ENCODE peak calls at places on chromosomes 12 and 14, in eight cellular contexts. O is uterus, U is NCI-H187 treated with DMSO at 0.1 percent for 48 hours, C is Calu3, H is choroid plexus epithelial cell, T is astrocyte of the spinal cord, V is AG08395, D is hypothalamus. L is an unnamed sample.

GRCh38 chr12:66755727-66756395 is 77.0 kb upstream of the GRIP1 start:
- DNase-seq in O (no peak), U (no peak), C (no peak), H (no peak), T (no peak), V (no peak), D (no peak), L (no peak)

GRCh38 chr12:133130808-133131128 is 341 bp downstream of the ZNF10 start:
- DNase-seq in O (no peak), U (no peak), C (no peak), H (peak; percentile 30), T (no peak), V (no peak), D (no peak), L (no peak)

GRCh38 chr14:72558721-72559120 is 335.2 kb downstream of the DPF3 start:
- DNase-seq in O (no peak), U (no peak), C (no peak), H (peak; percentile 35), T (peak; percentile 94), V (peak; percentile 57), D (no peak), L (no peak)

GRCh38 chr12:12153596-12153995 is 82.9 kb downstream of the BCL2L14 start:
- DNase-seq in O (no peak), U (no peak), C (no peak), H (no peak), T (no peak), V (no peak), D (no peak), L (no peak)

GRCh38 chr12:93146278-93146939 is 217.3 kb upstream of the EEA1 start:
- DNase-seq in O (no peak), U (no peak), C (peak; percentile 59), H (peak; percentile 87), T (peak; percentile 38), V (no peak), D (no peak), L (no peak)

GRCh38 chr12:109310247-109311125 is 1.4 kb upstream of the FOXN4 start:
- DNase-seq in O (no peak), U (peak; percentile 69), C (no peak), H (no peak), T (no peak), V (no peak), D (no peak), L (no peak)

GRCh38 chr12:51972849-51973273 is 21.4 kb downstream of the ACVR1B start:
- DNase-seq in O (peak; percentile 63), U (no peak), C (no peak), H (peak; percentile 91), T (peak; percentile 50), V (peak; percentile 40), D (no peak), L (peak; percentile 52)

GRCh38 chr12:62006076-62006732 is 254.0 kb upstream of the USP15 start:
- DNase-seq in O (no peak), U (no peak), C (peak; percentile 45), H (peak; percentile 66), T (peak; percentile 42), V (peak; percentile 49), D (no peak), L (no peak)

GRCh38 chr14:21302013-21302857 is 22.4 kb downstream of the RPGRIP1 start:
- DNase-seq in O (no peak), U (no peak), C (no peak), H (no peak), T (no peak), V (no peak), D (no peak), L (no peak)

GRCh38 chr14:38553586-38553985 is 297.7 kb upstream of the CLEC14A start:
- DNase-seq in O (no peak), U (no peak), C (no peak), H (peak; percentile 44), T (peak; percentile 82), V (peak; percentile 71), D (no peak), L (no peak)

GRCh38 chr14:58944226-58944769 is 244.2 kb upstream of the DAAM1 start:
- DNase-seq in O (no peak), U (peak; percentile 69), C (no peak), H (no peak), T (no peak), V (no peak), D (no peak), L (no peak)

GRCh38 chr14:37063467-37064240 is 108.8 kb downstream of the SLC25A21 start:
- DNase-seq in O (no peak), U (no peak), C (no peak), H (peak; percentile 38), T (no peak), V (no peak), D (no peak), L (no peak)

GRCh38 chr12:30964896-30965612 is 38.5 kb downstream of the TSPAN11 start:
- DNase-seq in O (no peak), U (no peak), C (no peak), H (no peak), T (no peak), V (no peak), D (no peak), L (no peak)

GRCh38 chr12:52171950-52172512 is 19.8 kb downstream of the KRT80 start:
- DNase-seq in O (no peak), U (no peak), C (peak; percentile 40), H (no peak), T (no peak), V (no peak), D (no peak), L (no peak)

GRCh38 chr12:124296295-124296915 is 1.5 kb downstream of the RFLNA start:
- DNase-seq in O (no peak), U (no peak), C (no peak), H (no peak), T (no peak), V (peak; percentile 24), D (no peak), L (no peak)

GRCh38 chr14:24243336-24243836 is 963 bp upstream of the TINF2 start:
- DNase-seq in O (peak; percentile 45), U (no peak), C (peak; percentile 65), H (peak; percentile 25), T (no peak), V (no peak), D (no peak), L (no peak)

GRCh38 chr12:21528953-21529352 is 2.9 kb downstream of the SPX start:
- DNase-seq in O (no peak), U (no peak), C (no peak), H (peak; percentile 75), T (no peak), V (no peak), D (no peak), L (no peak)

GRCh38 chr14:68556253-68556652 is 236.6 kb downstream of the ZFP36L1 start:
- DNase-seq in O (peak; percentile 15), U (no peak), C (no peak), H (no peak), T (no peak), V (no peak), D (no peak), L (no peak)

GRCh38 chr12:54053625-54054441 is at the start of gene HOXC4:
- DNase-seq in O (no peak), U (no peak), C (no peak), H (no peak), T (peak; percentile 76), V (no peak), D (no peak), L (no peak)

GRCh38 chr14:93965287-93965821 is 11.0 kb downstream of the ASB2 start:
- DNase-seq in O (no peak), U (no peak), C (no peak), H (peak; percentile 93), T (peak; percentile 91), V (peak; percentile 88), D (no peak), L (no peak)

GRCh38 chr12:57214398-57214781 is 2.2 kb upstream of the NXPH4 start:
- DNase-seq in O (peak; percentile 61), U (peak; percentile 73), C (peak; percentile 79), H (peak; percentile 66), T (peak; percentile 39), V (peak; percentile 52), D (no peak), L (no peak)

GRCh38 chr14:95346820-95347219 is 27.1 kb upstream of the CLMN start:
- DNase-seq in O (no peak), U (no peak), C (no peak), H (peak; percentile 30), T (peak; percentile 10), V (no peak), D (no peak), L (no peak)

GRCh38 chr14:69580009-69580577 is 5.4 kb upstream of the CCDC177 start:
- DNase-seq in O (no peak), U (no peak), C (peak; percentile 66), H (peak; percentile 96), T (peak; percentile 71), V (peak; percentile 53), D (no peak), L (no peak)

GRCh38 chr12:8950702-8951478 is 1.4 kb upstream of the M6PR start:
- DNase-seq in O (no peak), U (no peak), C (no peak), H (no peak), T (no peak), V (no peak), D (no peak), L (no peak)

GRCh38 chr14:106268013-106268727 is 741.8 kb downstream of the TMEM121 start:
- DNase-seq in O (no peak), U (no peak), C (peak; percentile 17), H (no peak), T (no peak), V (no peak), D (no peak), L (peak; percentile 40)

GRCh38 chr12:11869901-11870300 is 200.8 kb upstream of the BCL2L14 start:
- DNase-seq in O (no peak), U (no peak), C (no peak), H (no peak), T (no peak), V (no peak), D (no peak), L (no peak)

GRCh38 chr14:33393155-33393894 is 454.6 kb downstream of the NPAS3 start:
- DNase-seq in O (no peak), U (no peak), C (no peak), H (peak; percentile 65), T (peak; percentile 22), V (no peak), D (no peak), L (no peak)

GRCh38 chr14:100386121-100386520 is 63.0 kb downstream of the SLC25A47 start:
- DNase-seq in O (no peak), U (no peak), C (no peak), H (peak; percentile 62), T (no peak), V (no peak), D (no peak), L (no peak)

GRCh38 chr12:58596381-58596780 is 323.9 kb downstream of the LRIG3 start:
- DNase-seq in O (no peak), U (no peak), C (no peak), H (no peak), T (no peak), V (no peak), D (no peak), L (no peak)

GRCh38 chr12:6849427-6849826 is 1.7 kb downstream of the CDCA3 start:
- DNase-seq in O (no peak), U (no peak), C (no peak), H (no peak), T (no peak), V (no peak), D (no peak), L (no peak)

GRCh38 chr14:54094765-54095164 is 138.1 kb upstream of the BMP4 start:
- DNase-seq in O (no peak), U (no peak), C (no peak), H (no peak), T (no peak), V (no peak), D (no peak), L (no peak)

GRCh38 chr12:118164798-118165486 is 29.0 kb downstream of the PEBP1 start:
- DNase-seq in O (no peak), U (no peak), C (peak; percentile 50), H (peak; percentile 69), T (peak; percentile 45), V (peak; percentile 46), D (no peak), L (no peak)

GRCh38 chr12:94109154-94109553 is 39.2 kb upstream of the PLXNC1 start:
- DNase-seq in O (no peak), U (no peak), C (no peak), H (peak; percentile 77), T (peak; percentile 54), V (peak; percentile 70), D (no peak), L (no peak)